ENCODE peak calls at places on chromosome 13, in four cellular contexts. M is SHP77 treated with DMSO at 0.1 percent for 48 hours, Z is GM12864, K is HL-60. T is an unnamed sample.

GRCh38 chr13:80059789-80060188 is 281.1 kb downstream of the SPRY2 start:
- DNase-seq in M (no peak), Z (no peak), K (no peak), T (no peak)

GRCh38 chr13:50512602-50513527 is 330.6 kb downstream of the DLEU7 start:
- DNase-seq in M (no peak), Z (peak; percentile 38), K (peak; percentile 32), T (no peak)

GRCh38 chr13:92640936-92641335 is 585.7 kb upstream of the GPC6 start:
- DNase-seq in M (no peak), Z (no peak), K (no peak), T (no peak)

GRCh38 chr13:37068962-37069361 is 9.5 kb upstream of the SUPT20H start:
- DNase-seq in M (no peak), Z (no peak), K (no peak), T (no peak)

GRCh38 chr13:100423375-100423774 is 165.2 kb downstream of the GGACT start:
- DNase-seq in M (no peak), Z (no peak), K (peak; percentile 33), T (no peak)

GRCh38 chr13:77429320-77430142 is 102.6 kb upstream of the MYCBP2 start:
- DNase-seq in M (no peak), Z (peak; percentile 88), K (no peak), T (peak; percentile 3)

GRCh38 chr13:99495478-99496321 is 5.6 kb upstream of the TM9SF2 start:
- DNase-seq in M (no peak), Z (no peak), K (no peak), T (no peak)

GRCh38 chr13:43284162-43284561 is 260.8 kb downstream of the DNAJC15 start:
- DNase-seq in M (no peak), Z (no peak), K (no peak), T (no peak)

GRCh38 chr13:110716235-110716505 is 2.7 kb downstream of the ING1 start:
- DNase-seq in M (no peak), Z (no peak), K (no peak), T (no peak)

GRCh38 chr13:51292000-51292550 is 47.4 kb upstream of the SERPINE3 start:
- DNase-seq in M (no peak), Z (no peak), K (no peak), T (no peak)

GRCh38 chr13:69755101-69755500 is 352.5 kb upstream of the ATXN8OS start:
- DNase-seq in M (no peak), Z (no peak), K (peak; percentile 1), T (no peak)

GRCh38 chr13:99800004-99800403 is 171.6 kb downstream of the ZIC5 start:
- DNase-seq in M (no peak), Z (no peak), K (no peak), T (no peak)

GRCh38 chr13:39855236-39855635 is 199.8 kb downstream of the COG6 start:
- DNase-seq in M (no peak), Z (no peak), K (no peak), T (no peak)

GRCh38 chr13:29105779-29106178 is 285.6 kb downstream of the MTUS2 start:
- DNase-seq in M (no peak), Z (no peak), K (no peak), T (no peak)

GRCh38 chr13:21060063-21060826 is 1.1 kb downstream of the LATS2 start:
- DNase-seq in M (no peak), Z (no peak), K (no peak), T (no peak)

GRCh38 chr13:64471916-64472315 is 2758.2 kb downstream of the PCDH9 start:
- DNase-seq in M (peak; percentile 27), Z (no peak), K (no peak), T (peak; percentile 30)

GRCh38 chr13:90246946-90247345 is 1100.5 kb upstream of the MIR17HG start:
- DNase-seq in M (no peak), Z (no peak), K (no peak), T (no peak)

GRCh38 chr13:43269037-43269476 is 245.7 kb downstream of the DNAJC15 start:
- DNase-seq in M (no peak), Z (no peak), K (no peak), T (peak; percentile 95)

GRCh38 chr13:100363874-100364273 is 224.7 kb downstream of the GGACT start:
- DNase-seq in M (no peak), Z (no peak), K (no peak), T (no peak)

GRCh38 chr13:99859178-99860177 is 112.1 kb downstream of the ZIC5 start:
- DNase-seq in M (no peak), Z (peak; percentile 0), K (no peak), T (no peak)

GRCh38 chr13:23059173-23059572 is 121.6 kb upstream of the SGCG start:
- DNase-seq in M (no peak), Z (no peak), K (no peak), T (no peak)

GRCh38 chr13:72132065-72132464 is 265.1 kb upstream of the DACH1 start:
- DNase-seq in M (no peak), Z (no peak), K (no peak), T (no peak)

GRCh38 chr13:73893833-73894232 is 240.4 kb downstream of the KLF12 start:
- DNase-seq in M (no peak), Z (no peak), K (no peak), T (no peak)

GRCh38 chr13:51202477-51203046 is 19.6 kb upstream of the FAM124A start:
- DNase-seq in M (no peak), Z (no peak), K (no peak), T (no peak)

GRCh38 chr13:110524484-110525254 is 36.9 kb downstream of the RAB20 start:
- DNase-seq in M (peak; percentile 55), Z (no peak), K (peak; percentile 38), T (no peak)

GRCh38 chr13:27182844-27183497 is 11.4 kb upstream of the USP12 start:
- DNase-seq in M (no peak), Z (no peak), K (no peak), T (peak; percentile 80)

GRCh38 chr13:90867336-90867683 is 480.2 kb upstream of the MIR17HG start:
- DNase-seq in M (peak; percentile 54), Z (peak; percentile 18), K (peak; percentile 24), T (peak; percentile 36)

GRCh38 chr13:48626077-48626449 is 27.7 kb upstream of the CYSLTR2 start:
- DNase-seq in M (no peak), Z (no peak), K (peak; percentile 37), T (no peak)

GRCh38 chr13:30464496-30465351 is 1.0 kb downstream of the HMGB1 start:
- DNase-seq in M (peak; percentile 41), Z (no peak), K (no peak), T (peak; percentile 38)

GRCh38 chr13:98570929-98571372 is 6.0 kb downstream of the STK24 start:
- DNase-seq in M (peak; percentile 60), Z (peak; percentile 77), K (no peak), T (no peak)

GRCh38 chr13:44974056-44974798 is 15.0 kb downstream of the NUFIP1 start:
- DNase-seq in M (no peak), Z (no peak), K (no peak), T (peak; percentile 28)

GRCh38 chr13:74026753-74027152 is 107.5 kb downstream of the KLF12 start:
- DNase-seq in M (no peak), Z (peak; percentile 82), K (no peak), T (no peak)

GRCh38 chr13:87122551-87122950 is 548.6 kb upstream of the SLITRK5 start:
- DNase-seq in M (no peak), Z (no peak), K (no peak), T (no peak)

GRCh38 chr13:76828316-76828741 is 57.9 kb downstream of the KCTD12 start:
- DNase-seq in M (no peak), Z (no peak), K (no peak), T (no peak)

GRCh38 chr13:67557642-67558241 is 327.6 kb upstream of the PCDH9 start:
- DNase-seq in M (no peak), Z (no peak), K (peak; percentile 12), T (no peak)

GRCh38 chr13:79936368-79937136 is 404.4 kb downstream of the SPRY2 start:
- DNase-seq in M (no peak), Z (no peak), K (no peak), T (peak; percentile 96)

GRCh38 chr13:52162279-52163101 is 3.1 kb upstream of the NEK3 start:
- DNase-seq in M (no peak), Z (no peak), K (no peak), T (no peak)

GRCh38 chr13:40058757-40059236 is 403.3 kb downstream of the COG6 start:
- DNase-seq in M (no peak), Z (peak; percentile 54), K (no peak), T (no peak)

GRCh38 chr13:34435338-34435737 is 506.7 kb upstream of the NBEA start:
- DNase-seq in M (no peak), Z (no peak), K (no peak), T (peak; percentile 11)

T was measured in GM04504.